ENCODE peak calls at places on chromosome X, in eight cellular contexts. One of them, this sample, is unnamed.

GRCh38 chrX:118577041-118577440 is 81.4 kb downstream of the DOCK11 start:
- DNase-seq in mucosa of gallbladder: no peak
- DNase-seq in suprapubic skin: no peak
- DNase-seq in T-helper 9 cell: no peak
- DNase-seq in epithelial cell of esophagus: no peak
- DNase-seq in progenitor cell of endocrine pancreas: no peak
- DNase-seq in H7: no peak
- DNase-seq in AG20443: no peak
- DNase-seq in this sample: no peak

GRCh38 chrX:153635788-153636668 is 11.0 kb upstream of the DUSP9 start:
- DNase-seq in mucosa of gallbladder: no peak
- DNase-seq in suprapubic skin: no peak
- DNase-seq in T-helper 9 cell: no peak
- DNase-seq in epithelial cell of esophagus: peak; percentile 36
- DNase-seq in progenitor cell of endocrine pancreas: no peak
- DNase-seq in H7: peak; percentile 87
- DNase-seq in AG20443: no peak
- DNase-seq in this sample: no peak

GRCh38 chrX:134634691-134635090 is 23.6 kb downstream of the PLAC1 start:
- DNase-seq in mucosa of gallbladder: no peak
- DNase-seq in suprapubic skin: no peak
- DNase-seq in T-helper 9 cell: no peak
- DNase-seq in epithelial cell of esophagus: peak; percentile 24
- DNase-seq in progenitor cell of endocrine pancreas: no peak
- DNase-seq in H7: no peak
- DNase-seq in AG20443: no peak
- DNase-seq in this sample: no peak

GRCh38 chrX:53716328-53717088 is 30.0 kb upstream of the HUWE1 start:
- DNase-seq in mucosa of gallbladder: no peak
- DNase-seq in suprapubic skin: no peak
- DNase-seq in T-helper 9 cell: peak; percentile 27
- DNase-seq in epithelial cell of esophagus: no peak
- DNase-seq in progenitor cell of endocrine pancreas: no peak
- DNase-seq in H7: no peak
- DNase-seq in AG20443: no peak
- DNase-seq in this sample: no peak

GRCh38 chrX:39065051-39065871 is 264.0 kb downstream of the MID1IP1 start:
- DNase-seq in mucosa of gallbladder: no peak
- DNase-seq in suprapubic skin: no peak
- DNase-seq in T-helper 9 cell: no peak
- DNase-seq in epithelial cell of esophagus: no peak
- DNase-seq in progenitor cell of endocrine pancreas: no peak
- DNase-seq in H7: peak; percentile 79
- DNase-seq in AG20443: no peak
- DNase-seq in this sample: no peak

GRCh38 chrX:69028006-69028760 is 137.1 kb downstream of the PJA1 start:
- DNase-seq in mucosa of gallbladder: peak; percentile 9
- DNase-seq in suprapubic skin: no peak
- DNase-seq in T-helper 9 cell: no peak
- DNase-seq in epithelial cell of esophagus: no peak
- DNase-seq in progenitor cell of endocrine pancreas: no peak
- DNase-seq in H7: no peak
- DNase-seq in AG20443: peak; percentile 0
- DNase-seq in this sample: no peak

GRCh38 chrX:47587091-47587891 is 5.1 kb downstream of the TIMP1 start:
- DNase-seq in mucosa of gallbladder: no peak
- DNase-seq in suprapubic skin: no peak
- DNase-seq in T-helper 9 cell: no peak
- DNase-seq in epithelial cell of esophagus: peak; percentile 46
- DNase-seq in progenitor cell of endocrine pancreas: no peak
- DNase-seq in H7: no peak
- DNase-seq in AG20443: no peak
- DNase-seq in this sample: no peak

GRCh38 chrX:49860867-49861535 is 18.3 kb upstream of the USP27X start:
- DNase-seq in mucosa of gallbladder: no peak
- DNase-seq in suprapubic skin: no peak
- DNase-seq in T-helper 9 cell: no peak
- DNase-seq in epithelial cell of esophagus: no peak
- DNase-seq in progenitor cell of endocrine pancreas: no peak
- DNase-seq in H7: no peak
- DNase-seq in AG20443: no peak
- DNase-seq in this sample: no peak

GRCh38 chrX:136625246-136625645 is 22.7 kb upstream of the CD40LG start:
- DNase-seq in mucosa of gallbladder: no peak
- DNase-seq in suprapubic skin: no peak
- DNase-seq in T-helper 9 cell: no peak
- DNase-seq in epithelial cell of esophagus: no peak
- DNase-seq in progenitor cell of endocrine pancreas: no peak
- DNase-seq in H7: no peak
- DNase-seq in AG20443: no peak
- DNase-seq in this sample: no peak

GRCh38 chrX:155966876-155967275 is 30.6 kb upstream of the IL9R start:
- DNase-seq in mucosa of gallbladder: no peak
- DNase-seq in suprapubic skin: no peak
- DNase-seq in T-helper 9 cell: no peak
- DNase-seq in epithelial cell of esophagus: peak; percentile 11
- DNase-seq in progenitor cell of endocrine pancreas: no peak
- DNase-seq in H7: peak; percentile 46
- DNase-seq in AG20443: peak; percentile 25
- DNase-seq in this sample: no peak

GRCh38 chrX:34875204-34875603 is 67.4 kb upstream of the FAM47B start:
- DNase-seq in mucosa of gallbladder: no peak
- DNase-seq in suprapubic skin: no peak
- DNase-seq in T-helper 9 cell: no peak
- DNase-seq in epithelial cell of esophagus: peak; percentile 44
- DNase-seq in progenitor cell of endocrine pancreas: no peak
- DNase-seq in H7: no peak
- DNase-seq in AG20443: peak; percentile 29
- DNase-seq in this sample: peak; percentile 22

GRCh38 chrX:48697182-48697727 is 721 bp downstream of the SUV39H1 start:
- DNase-seq in mucosa of gallbladder: no peak
- DNase-seq in suprapubic skin: no peak
- DNase-seq in T-helper 9 cell: no peak
- DNase-seq in epithelial cell of esophagus: no peak
- DNase-seq in progenitor cell of endocrine pancreas: no peak
- DNase-seq in H7: no peak
- DNase-seq in AG20443: no peak
- DNase-seq in this sample: no peak

GRCh38 chrX:4925911-4926310 is 1212.5 kb upstream of the PRKX start:
- DNase-seq in mucosa of gallbladder: no peak
- DNase-seq in suprapubic skin: no peak
- DNase-seq in T-helper 9 cell: no peak
- DNase-seq in epithelial cell of esophagus: no peak
- DNase-seq in progenitor cell of endocrine pancreas: no peak
- DNase-seq in H7: no peak
- DNase-seq in AG20443: no peak
- DNase-seq in this sample: no peak

GRCh38 chrX:27767387-27767786 is 40.4 kb upstream of the MAGEB10 start:
- DNase-seq in mucosa of gallbladder: no peak
- DNase-seq in suprapubic skin: no peak
- DNase-seq in T-helper 9 cell: no peak
- DNase-seq in epithelial cell of esophagus: no peak
- DNase-seq in progenitor cell of endocrine pancreas: no peak
- DNase-seq in H7: no peak
- DNase-seq in AG20443: no peak
- DNase-seq in this sample: no peak

GRCh38 chrX:129961180-129962083 is 21.0 kb upstream of the BCORL1 start:
- DNase-seq in mucosa of gallbladder: peak; percentile 55
- DNase-seq in suprapubic skin: peak; percentile 76
- DNase-seq in T-helper 9 cell: peak; percentile 46
- DNase-seq in epithelial cell of esophagus: peak; percentile 60
- DNase-seq in progenitor cell of endocrine pancreas: peak; percentile 27
- DNase-seq in H7: peak; percentile 95
- DNase-seq in AG20443: peak; percentile 53
- DNase-seq in this sample: no peak

GRCh38 chrX:132406106-132406505 is 82.7 kb downstream of the MBNL3 start:
- DNase-seq in mucosa of gallbladder: no peak
- DNase-seq in suprapubic skin: no peak
- DNase-seq in T-helper 9 cell: no peak
- DNase-seq in epithelial cell of esophagus: no peak
- DNase-seq in progenitor cell of endocrine pancreas: no peak
- DNase-seq in H7: no peak
- DNase-seq in AG20443: no peak
- DNase-seq in this sample: no peak

GRCh38 chrX:71164071-71164470 is 19.4 kb downstream of the NLGN3 start:
- DNase-seq in mucosa of gallbladder: no peak
- DNase-seq in suprapubic skin: no peak
- DNase-seq in T-helper 9 cell: no peak
- DNase-seq in epithelial cell of esophagus: peak; percentile 59
- DNase-seq in progenitor cell of endocrine pancreas: no peak
- DNase-seq in H7: no peak
- DNase-seq in AG20443: no peak
- DNase-seq in this sample: no peak

GRCh38 chrX:81280148-81280547 is 78.2 kb downstream of the SH3BGRL start:
- DNase-seq in mucosa of gallbladder: no peak
- DNase-seq in suprapubic skin: no peak
- DNase-seq in T-helper 9 cell: no peak
- DNase-seq in epithelial cell of esophagus: no peak
- DNase-seq in progenitor cell of endocrine pancreas: no peak
- DNase-seq in H7: peak; percentile 7
- DNase-seq in AG20443: no peak
- DNase-seq in this sample: no peak

This sample was measured in AG08396.